ENCODE peak calls at places on chromosomes 12 and 14, in ten cellular contexts. One of them, this sample, is unnamed.

GRCh38 chr14:68951051-68951797 is 27.9 kb downstream of the ACTN1 start:
- DNase-seq in foreskin fibroblast: peak
- DNase-seq in activated T-cell treated with anti-CD3 and anti-CD28 coated beads for 48 hours: no peak
- DNase-seq in pancreas: no peak
- DNase-seq in ecto neural progenitor cell: no peak
- DNase-seq in activated CD4-positive, alpha-beta T cell treated with anti-CD3 and anti-CD28 coated beads for 48 hours: no peak
- DNase-seq in activated B cell treated with CpG ODN at 0.5 μM for 24 hours: no peak
- DNase-seq in NCI-H460: peak
- DNase-seq in MCF 10A: peak
- DNase-seq in stimulated activated CD8-positive, alpha-beta memory T cell treated with anti-CD3 and anti-CD28 coated beads, Interleukin-15, amount 100 ng/mL, for 4 hours: no peak
- DNase-seq in this sample: peak

GRCh38 chr14:55388160-55388559 is 23.5 kb downstream of the ATG14 start:
- DNase-seq in foreskin fibroblast: peak
- DNase-seq in activated T-cell treated with anti-CD3 and anti-CD28 coated beads for 48 hours: no peak
- DNase-seq in pancreas: no peak
- DNase-seq in ecto neural progenitor cell: no peak
- DNase-seq in activated CD4-positive, alpha-beta T cell treated with anti-CD3 and anti-CD28 coated beads for 48 hours: no peak
- DNase-seq in activated B cell treated with CpG ODN at 0.5 μM for 24 hours: no peak
- DNase-seq in NCI-H460: no peak
- DNase-seq in MCF 10A: no peak
- DNase-seq in stimulated activated CD8-positive, alpha-beta memory T cell treated with anti-CD3 and anti-CD28 coated beads, Interleukin-15, amount 100 ng/mL, for 4 hours: no peak
- DNase-seq in this sample: no peak

GRCh38 chr12:104490850-104491249 is 34.1 kb downstream of the CHST11 start:
- DNase-seq in foreskin fibroblast: no peak
- DNase-seq in activated T-cell treated with anti-CD3 and anti-CD28 coated beads for 48 hours: no peak
- DNase-seq in pancreas: no peak
- DNase-seq in ecto neural progenitor cell: no peak
- DNase-seq in activated CD4-positive, alpha-beta T cell treated with anti-CD3 and anti-CD28 coated beads for 48 hours: no peak
- DNase-seq in activated B cell treated with CpG ODN at 0.5 μM for 24 hours: no peak
- DNase-seq in NCI-H460: no peak
- DNase-seq in MCF 10A: no peak
- DNase-seq in stimulated activated CD8-positive, alpha-beta memory T cell treated with anti-CD3 and anti-CD28 coated beads, Interleukin-15, amount 100 ng/mL, for 4 hours: no peak
- DNase-seq in this sample: no peak

GRCh38 chr14:97185186-97185585 is 388.0 kb downstream of the VRK1 start:
- DNase-seq in foreskin fibroblast: no peak
- DNase-seq in activated T-cell treated with anti-CD3 and anti-CD28 coated beads for 48 hours: no peak
- DNase-seq in pancreas: no peak
- DNase-seq in ecto neural progenitor cell: no peak
- DNase-seq in activated CD4-positive, alpha-beta T cell treated with anti-CD3 and anti-CD28 coated beads for 48 hours: peak
- DNase-seq in activated B cell treated with CpG ODN at 0.5 μM for 24 hours: no peak
- DNase-seq in NCI-H460: no peak
- DNase-seq in MCF 10A: peak
- DNase-seq in stimulated activated CD8-positive, alpha-beta memory T cell treated with anti-CD3 and anti-CD28 coated beads, Interleukin-15, amount 100 ng/mL, for 4 hours: no peak
- DNase-seq in this sample: no peak

GRCh38 chr12:109741286-109741969 is 27.8 kb downstream of the FAM222A start:
- DNase-seq in foreskin fibroblast: no peak
- DNase-seq in activated T-cell treated with anti-CD3 and anti-CD28 coated beads for 48 hours: no peak
- DNase-seq in pancreas: peak
- DNase-seq in ecto neural progenitor cell: peak
- DNase-seq in activated CD4-positive, alpha-beta T cell treated with anti-CD3 and anti-CD28 coated beads for 48 hours: no peak
- DNase-seq in activated B cell treated with CpG ODN at 0.5 μM for 24 hours: no peak
- DNase-seq in NCI-H460: no peak
- DNase-seq in MCF 10A: no peak
- DNase-seq in stimulated activated CD8-positive, alpha-beta memory T cell treated with anti-CD3 and anti-CD28 coated beads, Interleukin-15, amount 100 ng/mL, for 4 hours: no peak
- DNase-seq in this sample: peak

GRCh38 chr12:116537149-116537904 is 21.9 kb upstream of the MAP1LC3B2 start:
- DNase-seq in foreskin fibroblast: no peak
- DNase-seq in activated T-cell treated with anti-CD3 and anti-CD28 coated beads for 48 hours: no peak
- DNase-seq in pancreas: no peak
- DNase-seq in ecto neural progenitor cell: no peak
- DNase-seq in activated CD4-positive, alpha-beta T cell treated with anti-CD3 and anti-CD28 coated beads for 48 hours: no peak
- DNase-seq in activated B cell treated with CpG ODN at 0.5 μM for 24 hours: peak
- DNase-seq in NCI-H460: no peak
- DNase-seq in MCF 10A: no peak
- DNase-seq in stimulated activated CD8-positive, alpha-beta memory T cell treated with anti-CD3 and anti-CD28 coated beads, Interleukin-15, amount 100 ng/mL, for 4 hours: no peak
- DNase-seq in this sample: no peak

GRCh38 chr12:3837049-3837448 is 36.1 kb downstream of the PARP11 start:
- DNase-seq in foreskin fibroblast: no peak
- DNase-seq in activated T-cell treated with anti-CD3 and anti-CD28 coated beads for 48 hours: no peak
- DNase-seq in pancreas: no peak
- DNase-seq in ecto neural progenitor cell: no peak
- DNase-seq in activated CD4-positive, alpha-beta T cell treated with anti-CD3 and anti-CD28 coated beads for 48 hours: no peak
- DNase-seq in activated B cell treated with CpG ODN at 0.5 μM for 24 hours: no peak
- DNase-seq in NCI-H460: no peak
- DNase-seq in MCF 10A: no peak
- DNase-seq in stimulated activated CD8-positive, alpha-beta memory T cell treated with anti-CD3 and anti-CD28 coated beads, Interleukin-15, amount 100 ng/mL, for 4 hours: no peak
- DNase-seq in this sample: no peak

GRCh38 chr14:30558362-30558674 is 640 bp upstream of the G2E3 start:
- DNase-seq in foreskin fibroblast: no peak
- DNase-seq in activated T-cell treated with anti-CD3 and anti-CD28 coated beads for 48 hours: no peak
- DNase-seq in pancreas: no peak
- DNase-seq in ecto neural progenitor cell: no peak
- DNase-seq in activated CD4-positive, alpha-beta T cell treated with anti-CD3 and anti-CD28 coated beads for 48 hours: no peak
- DNase-seq in activated B cell treated with CpG ODN at 0.5 μM for 24 hours: no peak
- DNase-seq in NCI-H460: no peak
- DNase-seq in MCF 10A: no peak
- DNase-seq in stimulated activated CD8-positive, alpha-beta memory T cell treated with anti-CD3 and anti-CD28 coated beads, Interleukin-15, amount 100 ng/mL, for 4 hours: no peak
- DNase-seq in this sample: no peak

GRCh38 chr12:32870716-32871115 is 25.9 kb downstream of the PKP2 start:
- DNase-seq in foreskin fibroblast: no peak
- DNase-seq in activated T-cell treated with anti-CD3 and anti-CD28 coated beads for 48 hours: no peak
- DNase-seq in pancreas: no peak
- DNase-seq in ecto neural progenitor cell: no peak
- DNase-seq in activated CD4-positive, alpha-beta T cell treated with anti-CD3 and anti-CD28 coated beads for 48 hours: no peak
- DNase-seq in activated B cell treated with CpG ODN at 0.5 μM for 24 hours: no peak
- DNase-seq in NCI-H460: peak
- DNase-seq in MCF 10A: peak
- DNase-seq in stimulated activated CD8-positive, alpha-beta memory T cell treated with anti-CD3 and anti-CD28 coated beads, Interleukin-15, amount 100 ng/mL, for 4 hours: no peak
- DNase-seq in this sample: no peak

GRCh38 chr14:38203929-38204716 is 3.6 kb upstream of the SSTR1 start:
- DNase-seq in foreskin fibroblast: peak
- DNase-seq in activated T-cell treated with anti-CD3 and anti-CD28 coated beads for 48 hours: no peak
- DNase-seq in pancreas: no peak
- DNase-seq in ecto neural progenitor cell: no peak
- DNase-seq in activated CD4-positive, alpha-beta T cell treated with anti-CD3 and anti-CD28 coated beads for 48 hours: no peak
- DNase-seq in activated B cell treated with CpG ODN at 0.5 μM for 24 hours: no peak
- DNase-seq in NCI-H460: no peak
- DNase-seq in MCF 10A: no peak
- DNase-seq in stimulated activated CD8-positive, alpha-beta memory T cell treated with anti-CD3 and anti-CD28 coated beads, Interleukin-15, amount 100 ng/mL, for 4 hours: no peak
- DNase-seq in this sample: no peak

GRCh38 chr12:57630891-57631433 is 2.0 kb downstream of the B4GALNT1 start:
- DNase-seq in foreskin fibroblast: no peak
- DNase-seq in activated T-cell treated with anti-CD3 and anti-CD28 coated beads for 48 hours: no peak
- DNase-seq in pancreas: no peak
- DNase-seq in ecto neural progenitor cell: peak
- DNase-seq in activated CD4-positive, alpha-beta T cell treated with anti-CD3 and anti-CD28 coated beads for 48 hours: no peak
- DNase-seq in activated B cell treated with CpG ODN at 0.5 μM for 24 hours: no peak
- DNase-seq in NCI-H460: no peak
- DNase-seq in MCF 10A: no peak
- DNase-seq in stimulated activated CD8-positive, alpha-beta memory T cell treated with anti-CD3 and anti-CD28 coated beads, Interleukin-15, amount 100 ng/mL, for 4 hours: no peak
- DNase-seq in this sample: no peak

GRCh38 chr14:51028851-51029754 is 65.8 kb downstream of the TRIM9 start:
- DNase-seq in foreskin fibroblast: no peak
- DNase-seq in activated T-cell treated with anti-CD3 and anti-CD28 coated beads for 48 hours: no peak
- DNase-seq in pancreas: no peak
- DNase-seq in ecto neural progenitor cell: no peak
- DNase-seq in activated CD4-positive, alpha-beta T cell treated with anti-CD3 and anti-CD28 coated beads for 48 hours: no peak
- DNase-seq in activated B cell treated with CpG ODN at 0.5 μM for 24 hours: no peak
- DNase-seq in NCI-H460: no peak
- DNase-seq in MCF 10A: no peak
- DNase-seq in stimulated activated CD8-positive, alpha-beta memory T cell treated with anti-CD3 and anti-CD28 coated beads, Interleukin-15, amount 100 ng/mL, for 4 hours: no peak
- DNase-seq in this sample: no peak

GRCh38 chr12:25689996-25690501 is 137.0 kb upstream of the LMNTD1 start:
- DNase-seq in foreskin fibroblast: peak
- DNase-seq in activated T-cell treated with anti-CD3 and anti-CD28 coated beads for 48 hours: no peak
- DNase-seq in pancreas: peak
- DNase-seq in ecto neural progenitor cell: no peak
- DNase-seq in activated CD4-positive, alpha-beta T cell treated with anti-CD3 and anti-CD28 coated beads for 48 hours: no peak
- DNase-seq in activated B cell treated with CpG ODN at 0.5 μM for 24 hours: no peak
- DNase-seq in NCI-H460: no peak
- DNase-seq in MCF 10A: peak
- DNase-seq in stimulated activated CD8-positive, alpha-beta memory T cell treated with anti-CD3 and anti-CD28 coated beads, Interleukin-15, amount 100 ng/mL, for 4 hours: no peak
- DNase-seq in this sample: no peak

GRCh38 chr12:28247806-28248205 is 57.5 kb downstream of the CCDC91 start:
- DNase-seq in foreskin fibroblast: no peak
- DNase-seq in activated T-cell treated with anti-CD3 and anti-CD28 coated beads for 48 hours: no peak
- DNase-seq in pancreas: no peak
- DNase-seq in ecto neural progenitor cell: no peak
- DNase-seq in activated CD4-positive, alpha-beta T cell treated with anti-CD3 and anti-CD28 coated beads for 48 hours: no peak
- DNase-seq in activated B cell treated with CpG ODN at 0.5 μM for 24 hours: no peak
- DNase-seq in NCI-H460: no peak
- DNase-seq in MCF 10A: no peak
- DNase-seq in stimulated activated CD8-positive, alpha-beta memory T cell treated with anti-CD3 and anti-CD28 coated beads, Interleukin-15, amount 100 ng/mL, for 4 hours: no peak
- DNase-seq in this sample: no peak